ENCODE peak calls at places on chromosomes 5 and 9, in nine cellular contexts. U, G, C, L, T, N, V, H and S are unnamed samples.

GRCh38 chr5:59038169-59039002 is 455.5 kb downstream of the RAB3C start:
- DNase-seq in T (peak), H (no peak), U (peak), C (peak), V (no peak), L (peak), N (no peak), G (no peak), S (no peak)

GRCh38 chr9:95249986-95250385 is 67.5 kb downstream of the FANCC start:
- DNase-seq in V (no peak), N (no peak), L (no peak), G (no peak), T (no peak), U (no peak), H (no peak), C (no peak), S (no peak)

GRCh38 chr5:169762338-169763095 is 125.4 kb downstream of the DOCK2 start:
- DNase-seq in L (peak), H (no peak), V (no peak), T (peak), U (peak), C (no peak), N (no peak), G (no peak), S (no peak)

GRCh38 chr5:53923969-53924876 is 363.8 kb downstream of the NDUFS4 start:
- DNase-seq in C (peak), L (peak), V (no peak), N (no peak), U (peak), H (no peak), G (no peak), T (peak), S (no peak)

GRCh38 chr5:176416123-176416924 is at the start of gene CLTB:
- DNase-seq in L (peak), T (peak), H (no peak), G (peak), U (peak), N (peak), C (peak), V (peak), S (no peak)

GRCh38 chr5:115396079-115396478 is 99.6 kb upstream of the CCDC112 start:
- DNase-seq in N (no peak), T (no peak), U (no peak), C (no peak), V (no peak), L (no peak), H (no peak), G (no peak), S (no peak)

GRCh38 chr9:112569186-112569585 is 82.6 kb downstream of the KIAA1958 start:
- DNase-seq in V (no peak), U (peak), G (no peak), T (peak), C (peak), L (peak), H (peak), N (no peak), S (no peak)

GRCh38 chr5:89313044-89313443 is 430.1 kb upstream of the MEF2C start:
- DNase-seq in G (no peak), N (peak), T (peak), H (no peak), U (peak), L (peak), V (no peak), C (peak), S (no peak)

GRCh38 chr9:92295827-92296258 is 2.3 kb upstream of the IARS1 start:
- DNase-seq in G (no peak), V (no peak), T (no peak), U (no peak), C (no peak), L (peak), N (peak), H (no peak), S (no peak)

GRCh38 chr5:134246771-134247329 is 21.0 kb upstream of the PPP2CA start:
- DNase-seq in N (no peak), G (no peak), U (no peak), V (peak), T (no peak), L (no peak), H (no peak), C (no peak), S (no peak)

GRCh38 chr9:90872835-90873294 is 71.2 kb downstream of the SYK start:
- DNase-seq in U (no peak), T (no peak), H (no peak), V (no peak), C (peak), G (no peak), L (peak), N (no peak), S (no peak)

GRCh38 chr5:56480305-56481146 is 247.4 kb upstream of the ANKRD55 start:
- DNase-seq in V (peak), H (no peak), G (peak), T (peak), C (peak), L (peak), U (peak), N (peak), S (no peak)

GRCh38 chr5:56479126-56479525 is 246.0 kb upstream of the ANKRD55 start:
- DNase-seq in G (no peak), V (no peak), N (no peak), U (no peak), C (no peak), H (no peak), L (no peak), T (no peak), S (no peak)

GRCh38 chr5:56479701-56480304 is 246.7 kb upstream of the ANKRD55 start:
- DNase-seq in V (no peak), U (no peak), T (no peak), L (no peak), H (no peak), G (no peak), C (no peak), N (peak), S (no peak)

GRCh38 chr5:56481998-56482698 is 249.0 kb upstream of the ANKRD55 start:
- DNase-seq in N (no peak), V (no peak), L (no peak), T (no peak), U (no peak), C (no peak), H (no peak), G (no peak), S (no peak)

DNA sequence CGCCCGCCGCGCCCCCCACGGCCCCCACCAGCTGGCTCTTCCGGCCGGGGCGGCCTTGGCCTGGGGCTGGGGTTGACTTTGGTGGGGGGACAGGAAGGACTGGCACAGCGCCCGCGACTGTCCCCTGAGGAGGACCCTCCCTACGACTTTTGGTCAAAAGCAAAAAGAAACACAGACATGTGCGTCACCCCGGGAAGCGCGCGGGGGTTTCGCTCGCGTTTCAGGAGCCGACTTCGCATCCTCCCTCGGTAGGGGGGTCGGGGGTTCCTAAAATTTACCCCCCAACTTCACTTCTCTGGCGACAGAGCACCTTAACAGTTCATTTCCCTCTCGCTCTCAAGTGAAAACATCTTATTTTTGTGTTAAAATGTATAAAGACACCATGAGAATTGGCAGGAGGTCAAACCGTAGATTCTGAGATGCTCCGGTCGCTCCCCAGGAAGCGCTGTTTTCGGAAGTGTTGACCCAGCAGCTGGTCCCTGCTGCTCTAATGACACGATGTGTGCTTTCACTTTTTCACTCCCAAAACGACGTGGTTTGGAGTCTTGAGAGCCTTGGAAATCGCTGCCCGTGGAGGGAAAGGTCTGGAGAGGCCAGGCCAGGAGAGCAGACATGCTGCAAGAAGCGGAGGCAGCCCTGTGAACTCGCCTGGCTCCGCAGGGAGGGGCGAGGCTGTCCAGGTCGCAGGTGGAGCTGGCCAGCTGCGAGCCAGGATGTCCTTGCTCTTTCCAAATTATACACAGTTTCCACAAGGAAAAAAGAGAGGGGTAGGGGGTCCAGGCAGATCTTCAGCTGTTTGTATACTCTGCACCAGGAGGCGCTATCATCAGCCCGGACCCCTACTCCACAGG is 248.2 kb upstream of the ANKRD55 start:
- DNase-seq in G (no peak), C (peak), T (peak), N (peak), V (peak), L (peak), H (no peak), U (peak), S (no peak)
- TF ChIP-seq CTCF in G (no peak), C (no peak), T (peak), N (no peak), V (peak), L (peak), H (peak), U (peak), S (peak)

GRCh38 chr9:18718393-18718792 is 244.4 kb downstream of the ADAMTSL1 start:
- DNase-seq in G (no peak), N (no peak), H (no peak), T (no peak), C (no peak), L (no peak), V (no peak), U (no peak), S (no peak)

GRCh38 chr9:18722882-18723281 is 248.9 kb downstream of the ADAMTSL1 start:
- DNase-seq in L (no peak), U (no peak), C (no peak), V (no peak), H (no peak), G (no peak), T (no peak), N (no peak), S (no peak)

GRCh38 chr9:18720691-18721090 is 246.7 kb downstream of the ADAMTSL1 start:
- DNase-seq in U (peak), G (no peak), V (no peak), C (no peak), N (no peak), T (peak), H (peak), L (peak), S (no peak)

GRCh38 chr9:18721267-18722079 is 247.5 kb downstream of the ADAMTSL1 start:
- DNase-seq in U (no peak), V (no peak), C (no peak), G (no peak), T (no peak), H (no peak), L (peak), N (no peak), S (no peak)

DNA sequence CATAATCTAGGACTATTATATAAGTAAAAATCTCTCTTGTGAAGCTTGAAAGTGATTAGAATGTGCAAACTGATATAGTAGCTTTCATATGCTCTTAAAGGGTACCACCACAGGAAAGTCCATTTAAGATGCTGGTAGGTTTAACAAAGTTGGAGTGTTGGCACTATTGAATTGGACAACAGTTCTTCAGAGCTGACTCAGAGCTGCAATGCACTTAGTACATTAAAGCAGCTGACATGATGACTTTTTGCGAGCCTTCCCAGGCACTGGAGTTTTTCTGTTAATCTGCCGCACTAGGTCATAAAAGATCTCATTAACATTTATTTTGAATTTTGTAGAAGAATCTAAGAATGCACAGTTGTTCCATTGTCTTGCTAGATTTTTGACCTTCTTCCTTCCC is 243.8 kb downstream of the ADAMTSL1 start:
- DNase-seq in U (peak), H (no peak), V (no peak), L (peak), G (no peak), C (no peak), N (no peak), T (peak), S (no peak)
- TF ChIP-seq CTCF in U (no peak), H (no peak), V (no peak), L (no peak), G (no peak), C (no peak), N (no peak), T (no peak), S (no peak)

GRCh38 chr9:127345566-127345965 is 51.4 kb upstream of the SLC2A8 start:
- DNase-seq in V (no peak), T (no peak), C (no peak), L (no peak), H (no peak), U (no peak), N (no peak), G (no peak), S (no peak)

GRCh38 chr9:127347831-127348699 is 48.9 kb upstream of the SLC2A8 start:
- DNase-seq in V (no peak), N (peak), T (peak), C (peak), H (no peak), U (peak), G (no peak), L (peak), S (no peak)

GRCh38 chr9:127349483-127350127 is 47.4 kb upstream of the SLC2A8 start:
- DNase-seq in H (no peak), L (no peak), U (no peak), V (no peak), C (no peak), T (no peak), G (no peak), N (no peak), S (no peak)

GRCh38 chr9:127344373-127344995 is 52.5 kb upstream of the SLC2A8 start:
- DNase-seq in C (no peak), L (peak), G (no peak), U (peak), N (no peak), H (no peak), V (no peak), T (no peak), S (no peak)

GRCh38 chr9:127346584-127346983 is 50.4 kb upstream of the SLC2A8 start:
- DNase-seq in U (no peak), T (no peak), C (no peak), N (no peak), V (no peak), G (no peak), L (no peak), H (no peak), S (no peak)
- TF ChIP-seq CTCF in U (peak), T (peak), C (peak), N (no peak), V (peak), G (no peak), L (peak), H (peak), S (peak)

GRCh38 chr9:137620581-137620980 is 1.8 kb downstream of the EHMT1 start:
- DNase-seq in T (no peak), G (no peak), H (no peak), L (no peak), C (no peak), V (no peak), N (no peak), U (no peak), S (no peak)

GRCh38 chr9:137619240-137620090 is 660 bp downstream of the EHMT1 start:
- DNase-seq in C (peak), H (no peak), T (peak), U (peak), G (no peak), N (peak), V (no peak), L (peak), S (no peak)

GRCh38 chr9:137618105-137619067 is at the start of gene EHMT1:
- DNase-seq in T (peak), N (peak), H (no peak), U (peak), V (peak), G (peak), L (peak), C (peak), S (peak)

GRCh38 chr9:137626448-137626847 is 7.6 kb downstream of the EHMT1 start:
- DNase-seq in L (no peak), U (no peak), C (no peak), N (no peak), V (no peak), G (no peak), H (no peak), T (no peak), S (no peak)

GRCh38 chr9:137621131-137621757 is 2.4 kb downstream of the EHMT1 start:
- DNase-seq in C (peak), T (no peak), V (no peak), L (no peak), N (no peak), H (no peak), U (no peak), G (no peak), S (no peak)
- TF ChIP-seq CTCF in C (peak), T (peak), V (no peak), L (peak), N (peak), H (peak), U (peak), G (peak), S (peak)